ENCODE peak calls at places on chromosomes 16 and 17, in four cellular contexts. One of them, this sample, is unnamed.

GRCh38 chr16:76705883-76706282 is 428.7 kb downstream of the CNTNAP4 start:
- DNase-seq in HepG2: no peak
- DNase-seq in SK-N-SH: no peak
- DNase-seq in GM12878: no peak
- DNase-seq in this sample: no peak

GRCh38 chr17:604719-605118 is 109.9 kb downstream of the VPS53 start:
- DNase-seq in HepG2: no peak
- DNase-seq in SK-N-SH: no peak
- DNase-seq in GM12878: no peak
- DNase-seq in this sample: no peak

GRCh38 chr16:20814761-20815160 is 8.4 kb downstream of the REXO5 start:
- DNase-seq in HepG2: no peak
- DNase-seq in SK-N-SH: no peak
- DNase-seq in GM12878: no peak
- DNase-seq in this sample: no peak

GRCh38 chr16:53967172-53967571 is 263.2 kb downstream of the FTO start:
- DNase-seq in HepG2: no peak
- DNase-seq in SK-N-SH: no peak
- DNase-seq in GM12878: no peak
- DNase-seq in this sample: no peak

GRCh38 chr16:1026784-1027415 is 45.3 kb downstream of the SOX8 start:
- DNase-seq in HepG2: no peak
- DNase-seq in SK-N-SH: no peak
- DNase-seq in GM12878: no peak
- DNase-seq in this sample: no peak

GRCh38 chr17:45018514-45019176 is 32.8 kb downstream of the DCAKD start:
- DNase-seq in HepG2: no peak
- DNase-seq in SK-N-SH: peak; percentile 65
- DNase-seq in GM12878: no peak
- DNase-seq in this sample: no peak

GRCh38 chr16:27458196-27458728 is 56.3 kb downstream of the IL21R start:
- DNase-seq in HepG2: no peak
- DNase-seq in SK-N-SH: no peak
- DNase-seq in GM12878: no peak
- DNase-seq in this sample: no peak

GRCh38 chr17:80453126-80453979 is 23.1 kb downstream of the NPTX1 start:
- DNase-seq in HepG2: no peak
- DNase-seq in SK-N-SH: peak; percentile 53
- DNase-seq in GM12878: no peak
- DNase-seq in this sample: no peak

GRCh38 chr17:71500761-71501555 is 619.9 kb upstream of the SOX9 start:
- DNase-seq in HepG2: no peak
- DNase-seq in SK-N-SH: no peak
- DNase-seq in GM12878: no peak
- DNase-seq in this sample: no peak

GRCh38 chr17:75970011-75970523 is 8.9 kb downstream of the ACOX1 start:
- DNase-seq in HepG2: no peak
- DNase-seq in SK-N-SH: peak; percentile 53
- DNase-seq in GM12878: no peak
- DNase-seq in this sample: no peak

GRCh38 chr17:76243826-76244679 is 3.8 kb upstream of the RNF157 start:
- DNase-seq in HepG2: no peak
- DNase-seq in SK-N-SH: no peak
- DNase-seq in GM12878: no peak
- DNase-seq in this sample: no peak

GRCh38 chr17:40612510-40613244 is 34.9 kb downstream of the SMARCE1 start:
- DNase-seq in HepG2: no peak
- DNase-seq in SK-N-SH: no peak
- DNase-seq in GM12878: no peak
- DNase-seq in this sample: no peak

GRCh38 chr17:83104577-83105505 is 25.4 kb downstream of the METRNL start:
- DNase-seq in HepG2: no peak
- DNase-seq in SK-N-SH: peak; percentile 75
- DNase-seq in GM12878: no peak
- DNase-seq in this sample: no peak

GRCh38 chr16:31477220-31478216 is 5.4 kb upstream of the SLC5A2 start:
- DNase-seq in HepG2: peak; percentile 93
- DNase-seq in SK-N-SH: no peak
- DNase-seq in GM12878: no peak
- DNase-seq in this sample: no peak

GRCh38 chr16:31476305-31477219 is 4.6 kb downstream of the TGFB1I1 start:
- DNase-seq in HepG2: peak; percentile 63
- DNase-seq in SK-N-SH: peak; percentile 59
- DNase-seq in GM12878: no peak
- DNase-seq in this sample: no peak

GRCh38 chr16:31480851-31481250 is 2.1 kb upstream of the SLC5A2 start:
- DNase-seq in HepG2: no peak
- DNase-seq in SK-N-SH: no peak
- DNase-seq in GM12878: no peak
- DNase-seq in this sample: no peak

GRCh38 chr16:31479752-31480151 is 3.2 kb upstream of the SLC5A2 start:
- DNase-seq in HepG2: no peak
- DNase-seq in SK-N-SH: no peak
- DNase-seq in GM12878: no peak
- DNase-seq in this sample: no peak

DNA sequence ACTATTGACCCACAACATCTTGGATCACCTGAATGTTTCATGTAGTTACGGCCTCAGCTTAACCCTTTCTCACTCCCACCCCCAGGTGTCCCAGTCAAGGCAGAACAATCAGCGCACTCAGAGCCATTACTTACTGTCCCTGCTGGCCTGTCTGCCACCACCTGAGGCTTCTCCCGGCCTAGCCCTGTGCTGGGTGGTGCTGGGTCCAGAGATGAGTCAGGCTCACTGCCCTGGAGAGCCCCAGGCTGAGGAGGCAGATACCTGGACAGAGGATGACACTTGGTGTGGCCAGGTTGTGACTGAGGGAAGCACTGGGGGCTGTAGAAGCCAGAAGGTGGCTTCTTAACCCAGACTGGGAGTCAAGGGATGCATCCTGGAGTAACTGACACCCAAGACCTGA is 4.0 kb upstream of the SLC5A2 start:
- DNase-seq in HepG2: no peak
- DNase-seq in SK-N-SH: no peak
- DNase-seq in GM12878: no peak
- DNase-seq in this sample: no peak
- TF ChIP-seq PBX3 in HepG2: no peak
- TF ChIP-seq PBX3 in SK-N-SH: no peak
- TF ChIP-seq PBX3 in GM12878: no peak
- TF ChIP-seq PBX3 in this sample: no peak

GRCh38 chr16:88131966-88132365 is 180.7 kb downstream of the BANP start:
- DNase-seq in HepG2: no peak
- DNase-seq in SK-N-SH: no peak
- DNase-seq in GM12878: no peak
- DNase-seq in this sample: no peak
- TF ChIP-seq PBX3 in HepG2: no peak
- TF ChIP-seq PBX3 in SK-N-SH: no peak
- TF ChIP-seq PBX3 in GM12878: no peak
- TF ChIP-seq PBX3 in this sample: no peak

GRCh38 chr16:82341146-82341669 is 171.2 kb upstream of the MPHOSPH6 start:
- DNase-seq in HepG2: no peak
- DNase-seq in SK-N-SH: no peak
- DNase-seq in GM12878: no peak
- DNase-seq in this sample: no peak

GRCh38 chr16:82331974-82332750 is 162.1 kb upstream of the MPHOSPH6 start:
- DNase-seq in HepG2: peak; percentile 45
- DNase-seq in SK-N-SH: no peak
- DNase-seq in GM12878: no peak
- DNase-seq in this sample: no peak

GRCh38 chr16:82340531-82340930 is 170.5 kb upstream of the MPHOSPH6 start:
- DNase-seq in HepG2: no peak
- DNase-seq in SK-N-SH: no peak
- DNase-seq in GM12878: no peak
- DNase-seq in this sample: no peak

GRCh38 chr16:82331397-82331796 is 161.4 kb upstream of the MPHOSPH6 start:
- DNase-seq in HepG2: no peak
- DNase-seq in SK-N-SH: no peak
- DNase-seq in GM12878: no peak
- DNase-seq in this sample: no peak

GRCh38 chr16:82337355-82337754 is 167.3 kb upstream of the MPHOSPH6 start:
- DNase-seq in HepG2: no peak
- DNase-seq in SK-N-SH: no peak
- DNase-seq in GM12878: no peak
- DNase-seq in this sample: no peak
- TF ChIP-seq PBX3 in HepG2: no peak
- TF ChIP-seq PBX3 in SK-N-SH: no peak
- TF ChIP-seq PBX3 in GM12878: no peak
- TF ChIP-seq PBX3 in this sample: no peak

GRCh38 chr16:85706449-85707034 is 17.8 kb upstream of the GINS2 start:
- DNase-seq in HepG2: no peak
- DNase-seq in SK-N-SH: no peak
- DNase-seq in GM12878: no peak
- DNase-seq in this sample: no peak
- TF ChIP-seq PBX3 in HepG2: no peak
- TF ChIP-seq PBX3 in SK-N-SH: no peak
- TF ChIP-seq PBX3 in GM12878: no peak
- TF ChIP-seq PBX3 in this sample: no peak

DNA sequence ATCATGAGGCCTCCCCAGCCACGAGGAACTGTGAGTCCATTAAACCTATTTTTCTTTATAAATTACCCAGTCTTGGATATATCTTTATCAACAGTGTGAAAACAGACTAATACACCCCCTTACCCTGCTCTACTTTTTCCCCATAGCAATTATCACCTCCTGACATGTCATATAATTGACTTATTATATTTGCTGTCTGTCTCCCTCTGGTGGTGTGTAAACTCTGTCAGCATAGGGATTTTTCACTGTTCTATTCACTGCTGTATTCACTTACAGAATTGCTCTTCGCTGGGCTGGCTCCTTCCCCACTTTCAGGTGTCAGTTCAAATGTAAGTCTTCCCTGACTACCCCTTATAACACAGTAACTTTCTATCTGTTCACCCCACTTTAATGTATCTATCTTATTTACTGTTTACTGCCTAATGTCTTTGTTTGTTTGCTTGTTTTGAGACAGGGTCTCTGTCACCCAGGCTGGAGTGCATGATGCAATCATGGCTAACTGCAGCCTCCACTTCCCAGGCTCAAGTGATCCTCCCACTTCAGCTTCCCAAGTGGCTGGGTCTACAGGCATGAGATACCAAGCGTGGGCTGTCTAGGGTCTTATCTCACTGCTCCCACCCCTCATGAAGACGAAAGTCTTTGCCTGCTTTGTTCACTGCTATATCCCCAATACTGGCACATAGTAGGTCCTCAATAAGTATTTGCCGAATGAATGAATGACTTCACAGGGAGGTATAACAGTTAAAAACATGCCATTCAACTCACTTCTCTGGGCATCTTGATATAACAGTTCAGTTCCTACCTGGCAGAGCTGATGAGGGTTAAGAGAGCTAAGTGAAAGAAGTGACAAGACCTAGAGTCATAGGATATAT is 52.4 kb upstream of the CDH3 start:
- DNase-seq in HepG2: peak; percentile 21
- DNase-seq in SK-N-SH: no peak
- DNase-seq in GM12878: no peak
- DNase-seq in this sample: peak; percentile 32
- TF ChIP-seq PBX3 in HepG2: no peak
- TF ChIP-seq PBX3 in SK-N-SH: no peak
- TF ChIP-seq PBX3 in GM12878: no peak
- TF ChIP-seq PBX3 in this sample: no peak

DNA sequence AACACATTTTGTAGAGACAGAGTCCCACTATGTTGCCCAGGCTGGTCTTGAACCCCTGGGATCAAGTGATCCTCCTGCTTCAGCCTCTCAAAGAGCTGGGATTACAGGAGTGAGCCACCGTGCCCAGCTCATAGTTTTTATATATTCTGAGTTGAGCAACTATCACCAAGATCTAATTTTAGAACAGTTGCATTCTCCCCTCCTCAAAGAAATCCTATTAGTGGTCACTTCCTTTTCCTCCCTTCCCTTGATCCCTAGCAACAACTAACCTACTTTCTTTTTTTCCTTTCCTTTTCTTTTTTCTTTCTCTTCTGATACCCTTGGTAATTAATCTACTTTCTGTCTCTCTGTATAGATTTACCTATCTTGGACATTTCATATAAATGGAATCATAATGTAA is 61.5 kb upstream of the B4GALNT2 start:
- DNase-seq in HepG2: no peak
- DNase-seq in SK-N-SH: no peak
- DNase-seq in GM12878: no peak
- DNase-seq in this sample: no peak
- TF ChIP-seq PBX3 in HepG2: no peak
- TF ChIP-seq PBX3 in SK-N-SH: no peak
- TF ChIP-seq PBX3 in GM12878: no peak
- TF ChIP-seq PBX3 in this sample: no peak

GRCh38 chr17:31393749-31394146 is 2.3 kb downstream of the RAB11FIP4 start:
- DNase-seq in HepG2: no peak
- DNase-seq in SK-N-SH: no peak
- DNase-seq in GM12878: no peak
- DNase-seq in this sample: no peak

GRCh38 chr17:31392856-31393748 is 1.6 kb downstream of the RAB11FIP4 start:
- DNase-seq in HepG2: no peak
- DNase-seq in SK-N-SH: no peak
- DNase-seq in GM12878: no peak
- DNase-seq in this sample: no peak

GRCh38 chr17:31390748-31391495 is 553 bp upstream of the RAB11FIP4 start:
- DNase-seq in HepG2: no peak
- DNase-seq in SK-N-SH: no peak
- DNase-seq in GM12878: no peak
- DNase-seq in this sample: no peak

GRCh38 chr17:31391496-31391949 is at the start of gene RAB11FIP4:
- DNase-seq in HepG2: no peak
- DNase-seq in SK-N-SH: peak; percentile 91
- DNase-seq in GM12878: no peak
- DNase-seq in this sample: no peak

DNA sequence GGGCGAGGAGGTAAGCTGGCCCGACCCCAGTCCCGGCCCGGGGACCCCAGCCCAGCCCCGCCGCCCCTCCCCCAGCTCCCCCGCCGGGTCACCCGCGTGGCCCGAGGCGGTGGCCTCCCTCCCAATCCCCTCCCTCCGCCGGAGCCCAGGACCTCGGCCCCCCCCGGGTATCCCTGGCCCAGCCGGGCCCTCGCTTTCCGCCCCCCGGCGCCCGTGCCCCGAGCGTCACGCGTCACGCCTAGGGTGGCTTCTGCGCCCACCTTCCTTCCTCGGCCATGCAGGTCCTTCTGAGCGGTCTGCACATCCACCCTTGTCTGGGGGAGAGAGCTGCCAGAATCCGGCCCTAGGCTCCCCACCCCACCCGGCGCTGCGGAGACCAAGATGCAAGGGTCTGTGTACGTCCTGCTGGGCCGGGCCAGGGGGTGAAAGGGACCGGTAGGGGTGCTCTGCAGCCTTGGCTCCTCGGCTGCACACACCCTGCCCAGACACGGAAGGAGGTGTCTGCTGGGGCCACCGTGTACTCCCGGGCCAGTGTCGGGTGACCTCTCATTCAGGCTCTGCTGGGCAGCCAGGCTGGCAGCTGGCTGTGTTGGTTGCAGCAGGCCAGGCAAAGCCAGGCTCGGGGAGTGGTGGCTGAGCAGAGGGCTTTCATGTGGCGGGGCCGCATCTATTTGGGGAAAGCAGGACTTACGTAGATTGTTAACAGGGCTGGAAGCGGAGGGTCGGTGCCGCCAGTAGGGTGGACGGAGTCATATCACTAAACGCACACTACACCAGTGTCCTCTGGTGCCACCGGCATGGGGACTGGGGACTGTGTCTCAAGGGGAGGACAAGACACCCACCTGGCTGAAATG is 754 bp downstream of the RAB11FIP4 start:
- DNase-seq in HepG2: no peak
- DNase-seq in SK-N-SH: peak; percentile 79
- DNase-seq in GM12878: no peak
- DNase-seq in this sample: no peak
- TF ChIP-seq PBX3 in HepG2: no peak
- TF ChIP-seq PBX3 in SK-N-SH: no peak
- TF ChIP-seq PBX3 in GM12878: no peak
- TF ChIP-seq PBX3 in this sample: no peak

GRCh38 chr17:27502526-27503324 is 46.5 kb downstream of the KSR1 start:
- DNase-seq in HepG2: no peak
- DNase-seq in SK-N-SH: no peak
- DNase-seq in GM12878: no peak
- DNase-seq in this sample: no peak
- TF ChIP-seq PBX3 in HepG2: no peak
- TF ChIP-seq PBX3 in SK-N-SH: no peak
- TF ChIP-seq PBX3 in GM12878: no peak
- TF ChIP-seq PBX3 in this sample: no peak

This sample was measured in A549.